ENCODE peak calls at places on chromosome 18, in seven cellular contexts. W is sigmoid colon, H is AG09319, R is astrocyte of the spinal cord, E is GM13977, Y is AG04450, X is spleen. N is an unnamed sample.

GRCh38 chr18:24128700-24129099 is 10.2 kb upstream of the CABYR start:
- DNase-seq in R (no peak), H (no peak), E (no peak), Y (no peak), W (no peak), X (no peak), N (no peak)

GRCh38 chr18:49645836-49646235 is 84.0 kb downstream of the LIPG start:
- DNase-seq in W (peak), E (no peak), H (no peak), Y (no peak), X (peak), R (no peak), N (no peak)

GRCh38 chr18:45688834-45689233 is 35.1 kb upstream of the SLC14A1 start:
- DNase-seq in R (no peak), H (no peak), E (no peak), Y (no peak), W (no peak), X (peak), N (peak)

GRCh38 chr18:7158201-7158600 is 40.6 kb upstream of the LAMA1 start:
- DNase-seq in X (no peak), R (peak), H (no peak), W (peak), Y (peak), E (no peak), N (no peak)

GRCh38 chr18:8162797-8163196 is 446.4 kb upstream of the RAB12 start:
- DNase-seq in W (peak), R (no peak), X (no peak), Y (no peak), E (no peak), H (no peak), N (no peak)

GRCh38 chr18:35383136-35383535 is 6.0 kb upstream of the ZNF396 start:
- DNase-seq in X (no peak), Y (no peak), W (no peak), H (no peak), E (no peak), R (no peak), N (no peak)

GRCh38 chr18:156514-157230 is 1.7 kb upstream of the USP14 start:
- DNase-seq in Y (no peak), W (no peak), X (no peak), H (no peak), R (no peak), E (no peak), N (no peak)

GRCh38 chr18:46343940-46344372 is 239.8 kb downstream of the HAUS1 start:
- DNase-seq in X (peak), R (no peak), E (peak), H (no peak), W (peak), Y (no peak), N (peak)

GRCh38 chr18:40056085-40056484 is 1898.9 kb upstream of the PIK3C3 start:
- DNase-seq in W (no peak), R (no peak), X (no peak), H (no peak), E (no peak), Y (no peak), N (no peak)

GRCh38 chr18:63970803-63971191 is 916 bp downstream of the SERPINB8 start:
- DNase-seq in W (peak), R (no peak), H (no peak), Y (no peak), E (no peak), X (peak), N (no peak)

GRCh38 chr18:3824101-3824500 is 374.1 kb downstream of the TGIF1 start:
- DNase-seq in E (no peak), Y (no peak), W (no peak), R (no peak), H (no peak), X (no peak), N (no peak)

GRCh38 chr18:8366656-8367055 is 242.6 kb upstream of the RAB12 start:
- DNase-seq in X (no peak), W (no peak), H (no peak), E (no peak), Y (no peak), R (no peak), N (no peak)

GRCh38 chr18:35522130-35522959 is 24.6 kb upstream of the INO80C start:
- DNase-seq in X (no peak), Y (no peak), W (no peak), E (no peak), H (no peak), R (no peak), N (no peak)

GRCh38 chr18:80182855-80183254 is 64.5 kb downstream of the PARD6G start:
- DNase-seq in X (no peak), R (no peak), H (no peak), W (no peak), Y (no peak), E (no peak), N (no peak)

GRCh38 chr18:80180778-80181564 is 66.3 kb downstream of the PARD6G start:
- DNase-seq in E (no peak), Y (no peak), R (no peak), H (no peak), W (no peak), X (no peak), N (no peak)

GRCh38 chr18:80181642-80182461 is 65.5 kb downstream of the PARD6G start:
- DNase-seq in Y (no peak), E (no peak), H (no peak), R (no peak), W (no peak), X (no peak), N (no peak)

GRCh38 chr18:80178935-80179818 is 68.1 kb downstream of the PARD6G start:
- DNase-seq in H (no peak), Y (no peak), E (no peak), W (no peak), X (no peak), R (no peak), N (no peak)

DNA sequence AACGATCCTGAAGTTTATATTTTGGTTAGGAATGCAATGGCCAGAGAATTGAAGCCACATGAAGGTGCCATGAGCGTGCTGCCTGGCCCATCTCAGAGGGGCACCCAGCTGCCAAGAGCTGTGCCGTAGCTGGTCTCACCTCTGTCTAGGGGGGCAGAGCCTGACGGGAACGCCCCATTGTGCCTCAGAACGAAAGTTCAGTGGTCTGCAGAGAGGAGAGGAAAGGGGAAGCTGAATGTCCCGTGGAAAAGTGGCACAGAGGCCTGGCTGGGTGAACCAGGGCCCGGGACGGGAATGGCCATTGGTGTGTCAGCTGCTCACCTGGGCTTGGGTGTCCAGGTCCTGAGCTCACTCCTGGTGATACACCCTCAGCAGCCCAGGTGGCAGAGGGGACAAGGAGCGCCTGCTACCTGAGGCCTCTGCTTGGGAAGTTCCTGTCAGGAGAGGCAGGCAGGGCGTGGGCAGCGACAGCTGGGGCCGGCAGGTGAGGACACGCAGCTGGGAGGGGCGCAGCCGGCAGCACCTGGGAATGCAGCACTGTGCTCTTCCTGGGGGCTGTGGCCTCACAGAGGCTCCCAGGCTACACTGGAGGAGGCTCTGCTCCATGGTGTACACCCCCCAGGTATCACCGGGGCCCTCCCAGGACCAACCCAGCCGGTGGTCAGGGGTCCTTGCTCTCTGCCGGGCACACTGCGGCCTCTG is 67.3 kb downstream of the PARD6G start:
- DNase-seq in H (no peak), Y (no peak), X (no peak), E (no peak), R (no peak), W (no peak), N (no peak)
- TF ChIP-seq CTCF in H (no peak), Y (no peak), X (no peak), E (no peak), R (no peak), W (no peak), N (no peak)

DNA sequence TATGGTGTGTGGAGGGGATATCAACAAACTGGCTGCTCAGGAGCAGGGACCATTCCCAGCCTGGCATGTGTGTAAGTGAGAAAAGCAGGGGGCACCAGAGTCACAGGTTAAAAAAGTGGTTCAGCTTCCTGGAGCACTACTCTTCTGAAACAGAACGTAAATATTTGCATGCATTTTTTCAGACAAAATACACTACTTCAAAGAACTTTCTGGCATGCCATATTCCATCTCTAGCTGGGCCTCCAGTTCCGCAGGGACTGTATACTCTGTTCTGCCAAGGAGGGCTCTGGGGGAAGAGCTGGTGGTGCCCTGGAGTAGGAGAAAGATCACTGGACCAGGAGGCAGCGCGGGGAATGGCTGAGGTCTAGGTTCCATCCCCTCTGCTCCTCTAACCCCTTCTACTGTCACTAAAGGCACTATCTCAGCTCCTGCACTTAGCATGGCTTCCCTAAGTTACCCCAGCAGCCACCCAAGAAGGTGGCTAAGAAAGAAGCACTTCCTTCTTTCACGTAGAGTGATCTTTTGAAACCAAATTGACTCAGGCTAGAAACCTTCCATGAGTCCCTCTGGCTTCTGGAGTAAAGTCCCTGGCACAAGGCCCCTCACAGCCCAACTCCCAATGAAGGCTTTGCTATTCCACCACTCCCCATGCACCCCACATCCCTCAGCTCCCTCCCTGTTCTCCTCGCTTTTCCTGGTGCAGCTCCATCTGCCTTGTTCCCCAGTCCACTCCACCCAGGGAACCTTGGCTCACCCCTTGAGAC is 57.6 kb upstream of the CABLES1 start:
- DNase-seq in W (no peak), R (peak), Y (no peak), E (no peak), H (no peak), X (no peak), N (peak)
- TF ChIP-seq CTCF in W (no peak), R (peak), Y (peak), E (no peak), H (no peak), X (no peak), N (no peak)

GRCh38 chr18:56563568-56563967 is 74.8 kb downstream of the TXNL1 start:
- DNase-seq in H (no peak), X (no peak), W (no peak), E (no peak), R (no peak), Y (no peak), N (peak)
- TF ChIP-seq CTCF in H (peak), X (no peak), W (no peak), E (peak), R (peak), Y (peak), N (no peak)

DNA sequence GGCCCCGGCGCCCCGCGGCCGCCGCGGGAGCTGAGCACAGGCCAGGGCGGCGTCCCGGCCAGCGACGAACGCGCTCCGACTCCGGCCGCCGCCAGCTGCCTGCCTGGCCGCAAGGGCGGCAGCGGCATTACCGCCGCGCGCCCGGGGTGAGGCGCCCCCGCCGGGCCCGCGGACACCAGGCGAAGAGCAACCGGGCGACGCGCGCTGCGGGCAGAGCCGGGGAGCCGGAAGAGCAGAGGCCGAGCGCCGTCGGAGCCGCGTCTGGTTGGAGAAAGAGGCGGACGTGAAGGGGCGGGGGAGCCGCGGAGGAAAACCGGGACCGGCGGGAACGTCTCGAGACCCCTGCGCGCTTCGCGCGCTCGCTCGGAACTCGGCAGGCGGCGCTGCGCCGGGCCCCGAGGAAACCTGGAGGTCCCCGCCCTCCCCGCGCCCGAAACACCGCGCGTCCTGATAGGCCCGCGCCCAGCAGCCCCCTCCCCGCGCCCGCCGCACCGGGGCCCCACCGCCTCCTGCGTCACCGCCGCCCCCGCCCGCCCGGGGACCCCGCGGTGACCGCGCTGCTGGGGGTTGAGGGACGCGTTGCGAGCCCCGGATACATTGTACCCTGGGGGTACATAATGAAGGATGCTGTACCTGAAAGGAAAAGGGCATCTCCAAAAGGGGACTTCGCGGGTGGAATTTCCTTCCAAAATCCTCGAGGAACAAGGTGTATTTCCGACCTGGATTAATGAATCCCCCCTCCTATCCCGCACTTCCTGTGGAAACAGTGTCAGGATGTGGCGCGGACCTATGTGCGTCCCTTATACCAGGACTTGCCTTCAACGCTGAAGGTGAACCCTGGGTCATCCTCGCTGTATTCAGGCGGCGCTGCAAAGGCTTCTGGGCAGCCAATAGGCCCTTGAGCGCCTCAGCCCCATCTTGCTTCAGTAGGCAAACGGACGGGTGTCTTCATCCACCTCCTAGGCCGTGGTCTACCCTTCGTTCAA is 1.0 kb upstream of the B4GALT6 start:
- DNase-seq in H (peak), E (peak), Y (no peak), W (peak), R (peak), X (peak), N (peak)
- TF ChIP-seq CTCF in H (peak), E (peak), Y (no peak), W (no peak), R (peak), X (peak), N (no peak)

DNA sequence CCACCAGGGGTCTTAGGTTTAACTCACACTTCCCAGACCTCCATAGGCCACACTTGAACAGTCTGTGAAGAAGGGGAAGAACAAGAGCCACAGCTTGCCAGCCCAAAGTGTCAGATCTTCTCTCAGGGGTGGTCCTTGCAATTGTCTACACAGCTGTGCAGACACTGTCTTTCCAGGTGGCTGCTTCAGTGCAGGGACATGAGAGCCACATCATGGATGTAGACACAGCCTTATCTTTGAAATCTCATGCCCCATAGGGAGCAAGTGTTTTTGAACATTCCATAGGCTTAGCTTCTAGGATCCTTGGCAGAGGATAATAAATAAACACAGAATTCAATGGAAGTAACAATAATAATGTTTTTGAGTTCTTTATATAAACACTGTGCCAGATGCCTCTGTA is 6.7 kb downstream of the ZNF407 start:
- DNase-seq in H (no peak), X (no peak), R (no peak), E (no peak), Y (no peak), W (no peak), N (no peak)
- TF ChIP-seq CTCF in H (no peak), X (no peak), R (no peak), E (no peak), Y (peak), W (no peak), N (no peak)

GRCh38 chr18:74040459-74041332 is 106.9 kb downstream of the FBXO15 start:
- DNase-seq in H (no peak), R (no peak), Y (no peak), W (no peak), X (peak), E (peak), N (peak)
- TF ChIP-seq CTCF in H (peak), R (peak), Y (peak), W (no peak), X (peak), E (peak), N (peak)

GRCh38 chr18:74598350-74599001 is 806 bp downstream of the ZNF407 start:
- DNase-seq in H (no peak), Y (no peak), R (peak), X (peak), W (peak), E (peak), N (peak)
- TF ChIP-seq CTCF in H (peak), Y (peak), R (no peak), X (no peak), W (no peak), E (peak), N (peak)

GRCh38 chr18:55323051-55323994 is 264.7 kb downstream of the TCF4 start:
- DNase-seq in R (peak), H (no peak), X (no peak), Y (no peak), W (no peak), E (no peak), N (no peak)

GRCh38 chr18:55321268-55322175 is 266.5 kb downstream of the TCF4 start:
- DNase-seq in Y (peak), E (peak), H (peak), X (peak), R (peak), W (peak), N (peak)

GRCh38 chr18:55324166-55324565 is 263.8 kb downstream of the TCF4 start:
- DNase-seq in X (no peak), W (no peak), Y (no peak), E (no peak), H (no peak), R (no peak), N (no peak)

GRCh38 chr18:55320399-55321255 is 267.4 kb downstream of the TCF4 start:
- DNase-seq in W (no peak), E (no peak), H (no peak), Y (no peak), X (no peak), R (peak), N (no peak)

GRCh38 chr18:55322176-55322735 is 265.7 kb downstream of the TCF4 start:
- DNase-seq in Y (peak), R (peak), H (peak), E (peak), X (peak), W (peak), N (peak)
- TF ChIP-seq CTCF in Y (peak), R (no peak), H (peak), E (no peak), X (peak), W (no peak), N (no peak)

GRCh38 chr18:58196164-58196563 is 152.1 kb downstream of the NEDD4L start:
- DNase-seq in X (no peak), E (no peak), R (no peak), H (no peak), W (no peak), Y (no peak), N (no peak)

GRCh38 chr18:58195278-58195721 is 151.3 kb downstream of the NEDD4L start:
- DNase-seq in Y (no peak), E (no peak), W (peak), R (no peak), H (no peak), X (peak), N (peak)

GRCh38 chr18:58190842-58191530 is 147.0 kb downstream of the NEDD4L start:
- DNase-seq in W (no peak), E (no peak), R (no peak), Y (no peak), X (no peak), H (no peak), N (no peak)

GRCh38 chr18:58192519-58192918 is 148.5 kb downstream of the NEDD4L start:
- DNase-seq in E (no peak), W (no peak), H (no peak), R (no peak), X (no peak), Y (no peak), N (no peak)

DNA sequence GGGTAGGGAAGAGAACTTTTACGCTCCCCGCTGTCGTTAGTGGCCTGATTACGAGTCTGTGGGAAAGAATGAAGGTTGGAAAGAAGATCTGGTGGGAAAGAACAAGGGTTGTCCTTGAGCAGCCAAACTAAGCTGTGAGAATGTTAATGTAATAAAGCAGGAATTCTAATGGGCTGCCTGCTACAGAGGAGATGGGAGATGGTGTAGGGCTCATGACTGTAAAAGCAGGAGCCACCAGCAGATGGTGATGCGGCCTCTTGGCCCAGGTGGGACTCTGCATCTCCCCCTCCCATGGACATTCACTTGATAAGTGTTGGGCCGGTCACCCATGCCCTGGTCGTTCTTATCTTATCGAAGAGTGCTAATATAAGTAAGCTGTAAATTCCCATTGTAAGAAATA is 150.0 kb downstream of the NEDD4L start:
- DNase-seq in H (no peak), Y (no peak), W (no peak), R (no peak), E (no peak), X (no peak), N (no peak)
- TF ChIP-seq CTCF in H (no peak), Y (peak), W (no peak), R (peak), E (peak), X (no peak), N (no peak)

DNA sequence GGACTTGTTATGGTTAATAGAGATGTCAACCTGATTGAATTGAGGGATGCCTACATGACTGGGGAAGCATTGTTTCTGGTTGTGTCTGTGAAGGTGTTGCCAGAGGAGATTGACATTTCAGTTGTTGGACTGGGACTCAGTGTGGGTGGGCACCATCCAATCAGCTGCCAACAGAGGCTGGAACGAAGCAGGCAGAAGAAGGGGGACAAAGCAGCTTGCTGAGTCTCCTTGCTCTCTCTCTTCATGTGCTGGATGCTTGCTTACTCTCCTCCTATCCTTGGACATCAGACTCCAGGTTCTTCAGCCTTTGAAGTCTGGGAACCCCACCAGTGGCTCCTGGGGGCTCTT is 22.3 kb upstream of the SMAD4 start:
- DNase-seq in R (no peak), Y (no peak), H (no peak), X (no peak), W (no peak), E (no peak), N (no peak)
- TF ChIP-seq CTCF in R (no peak), Y (no peak), H (no peak), X (no peak), W (no peak), E (no peak), N (no peak)

N was measured in activated CD8-positive, alpha-beta T cell treated with anti-CD3 and anti-CD28 coated beads for 36 hours.